ENCODE peak calls at places on chromosomes 2 and 18, in ten cellular contexts. W is stomach, F is vagina, B is spleen, D is GM12891, H is HCT116, R is HL-60, S is endothelial cell of umbilical vein, N is GM23338, Y is upper lobe of left lung. I is an unnamed sample.

GRCh38 chr2:85584354-85584856 is at the start of gene VAMP5:
- DNase-seq in W (peak), F (no peak), B (peak), D (peak), H (no peak), R (no peak), S (peak), N (peak), Y (no peak), I (peak)

GRCh38 chr2:237731663-237732062 is 66.9 kb upstream of the RBM44 start:
- DNase-seq in W (no peak), F (peak), B (no peak), D (no peak), H (peak), R (no peak), S (peak), N (no peak), Y (peak), I (no peak)

GRCh38 chr2:55843096-55843991 is 80.2 kb downstream of the EFEMP1 start:
- DNase-seq in W (peak), F (no peak), B (no peak), D (no peak), H (no peak), R (no peak), S (peak), N (no peak), Y (peak), I (peak)

GRCh38 chr2:170509460-170510193 is 205.5 kb upstream of the SP5 start:
- DNase-seq in W (no peak), F (no peak), B (no peak), D (no peak), H (no peak), R (no peak), S (no peak), N (no peak), Y (no peak), I (no peak)

GRCh38 chr2:62344472-62344871 is 148.6 kb downstream of the B3GNT2 start:
- DNase-seq in W (no peak), F (no peak), B (no peak), D (no peak), H (no peak), R (no peak), S (no peak), N (no peak), Y (no peak), I (no peak)

GRCh38 chr18:69664399-69664798 is 263.7 kb downstream of the DOK6 start:
- DNase-seq in W (no peak), F (no peak), B (no peak), D (no peak), H (no peak), R (no peak), S (no peak), N (no peak), Y (no peak), I (no peak)

GRCh38 chr18:12659904-12660605 is 2.1 kb upstream of the SPIRE1 start:
- DNase-seq in W (peak), F (no peak), B (no peak), D (no peak), H (peak), R (peak), S (peak), N (peak), Y (peak), I (peak)

GRCh38 chr18:22543764-22544163 is 126.0 kb upstream of the CTAGE1 start:
- DNase-seq in W (no peak), F (no peak), B (no peak), D (no peak), H (no peak), R (no peak), S (no peak), N (no peak), Y (no peak), I (no peak)

GRCh38 chr2:36438454-36438977 is 82.9 kb downstream of the CRIM1 start:
- DNase-seq in W (no peak), F (no peak), B (no peak), D (no peak), H (peak), R (no peak), S (peak), N (no peak), Y (no peak), I (no peak)

GRCh38 chr2:54560146-54560881 is 104.2 kb downstream of the SPTBN1 start:
- DNase-seq in W (no peak), F (no peak), B (peak), D (no peak), H (no peak), R (peak), S (peak), N (peak), Y (peak), I (peak)

DNA sequence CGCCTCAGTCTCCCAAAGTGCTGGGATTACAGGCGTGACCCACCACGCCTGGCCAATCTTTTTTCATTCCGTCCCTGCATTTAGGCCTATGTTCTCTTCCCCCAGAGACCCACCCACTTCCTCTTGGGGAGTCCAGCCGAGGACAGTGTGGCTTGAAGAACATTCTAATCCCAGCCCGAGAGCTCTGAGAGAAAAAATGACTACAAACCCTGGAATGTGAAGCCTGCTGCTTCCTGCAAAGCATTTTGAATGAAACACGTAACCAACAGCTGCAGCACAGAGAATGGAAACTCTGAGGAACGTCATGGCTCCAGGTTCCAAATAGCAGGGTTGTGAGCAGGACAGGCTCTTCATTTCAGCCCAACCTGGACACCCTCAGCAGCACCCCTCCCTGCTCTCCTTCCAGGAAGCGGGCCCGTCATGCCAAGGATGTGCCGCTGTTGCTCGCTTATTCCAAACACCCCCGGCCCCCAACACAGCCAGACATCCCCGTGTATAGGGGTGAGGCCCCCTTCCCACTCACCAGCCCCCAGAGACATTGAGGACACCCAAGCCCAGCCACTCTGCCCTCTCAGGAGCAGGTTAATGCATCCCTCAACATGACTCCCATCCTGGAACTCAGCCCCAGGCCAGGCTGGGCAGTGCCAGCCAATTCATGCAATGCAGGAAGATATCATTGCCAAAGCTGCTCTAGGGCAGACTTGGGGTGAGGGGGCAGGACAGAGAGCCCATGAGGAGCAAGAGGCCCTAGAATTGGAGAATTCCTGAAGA is 139.8 kb downstream of the ZFP36L2 start:
- DNase-seq in W (no peak), F (peak), B (no peak), D (no peak), H (peak), R (no peak), S (peak), N (peak), Y (peak), I (peak)
- TF ChIP-seq POLR2AphosphoS5 in W (peak), F (peak), B (peak), D (no peak), H (no peak), R (no peak), S (peak), N (no peak), Y (peak), I (peak)

GRCh38 chr2:214379227-214379626 is 31.6 kb upstream of the VWC2L start:
- DNase-seq in W (no peak), F (no peak), B (no peak), D (no peak), H (no peak), R (no peak), S (no peak), N (no peak), Y (no peak), I (no peak)

GRCh38 chr2:214382229-214382628 is 28.6 kb upstream of the VWC2L start:
- DNase-seq in W (no peak), F (no peak), B (no peak), D (no peak), H (no peak), R (no peak), S (no peak), N (no peak), Y (no peak), I (no peak)

GRCh38 chr2:214376631-214377624 is 33.9 kb upstream of the VWC2L start:
- DNase-seq in W (no peak), F (no peak), B (no peak), D (no peak), H (no peak), R (no peak), S (no peak), N (no peak), Y (no peak), I (no peak)

DNA sequence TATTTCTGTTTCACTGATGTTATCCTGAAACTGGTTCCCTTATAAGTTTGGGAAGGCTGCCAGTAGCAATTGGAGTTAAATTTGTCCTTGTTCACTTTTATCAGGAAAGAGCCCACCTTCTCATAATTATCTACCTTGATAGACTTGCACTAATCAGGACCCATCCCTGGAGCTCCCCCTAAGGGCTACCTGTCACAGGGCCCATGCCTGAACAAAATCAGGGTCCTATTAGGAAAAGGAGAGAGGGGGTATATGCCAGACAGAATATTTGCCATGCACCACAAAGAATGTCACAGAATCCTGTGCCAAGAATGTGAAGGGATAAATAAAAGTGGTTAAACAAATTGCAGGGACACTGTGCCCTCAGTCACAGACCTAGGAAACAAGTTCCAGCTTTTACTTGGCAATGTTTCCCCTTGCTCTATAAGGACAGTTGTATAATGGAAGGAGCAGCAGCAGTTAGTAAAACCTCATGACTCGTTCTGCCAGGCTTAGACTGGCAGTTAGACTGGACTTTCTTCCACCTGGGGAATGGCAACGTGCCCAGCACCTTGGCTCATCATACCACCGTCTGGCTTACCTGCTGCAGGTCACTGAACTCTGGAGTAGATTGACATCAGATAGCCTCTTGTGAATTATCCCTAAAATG is 32.3 kb upstream of the VWC2L start:
- DNase-seq in W (no peak), F (no peak), B (no peak), D (no peak), H (no peak), R (no peak), S (no peak), N (peak), Y (no peak), I (no peak)
- TF ChIP-seq POLR2AphosphoS5 in W (no peak), F (no peak), B (no peak), D (no peak), H (no peak), R (no peak), S (no peak), N (no peak), Y (no peak), I (no peak)

GRCh38 chr18:39969813-39970494 is 1985.1 kb upstream of the PIK3C3 start:
- DNase-seq in W (no peak), F (no peak), B (no peak), D (no peak), H (no peak), R (no peak), S (peak), N (peak), Y (no peak), I (no peak)
- TF ChIP-seq POLR2AphosphoS5 in W (no peak), F (no peak), B (no peak), D (no peak), H (no peak), R (no peak), S (peak), N (no peak), Y (no peak), I (no peak)

GRCh38 chr2:230886641-230887040 is 21.9 kb downstream of the ITM2C start:
- DNase-seq in W (no peak), F (no peak), B (peak), D (no peak), H (no peak), R (no peak), S (no peak), N (peak), Y (no peak), I (no peak)

GRCh38 chr2:230888824-230889400 is 24.2 kb downstream of the ITM2C start:
- DNase-seq in W (no peak), F (no peak), B (peak), D (no peak), H (no peak), R (no peak), S (no peak), N (no peak), Y (no peak), I (no peak)

GRCh38 chr2:230887361-230887760 is 22.6 kb downstream of the ITM2C start:
- DNase-seq in W (no peak), F (no peak), B (no peak), D (no peak), H (no peak), R (no peak), S (no peak), N (no peak), Y (no peak), I (no peak)

GRCh38 chr2:230885467-230886130 is 20.9 kb downstream of the ITM2C start:
- DNase-seq in W (no peak), F (no peak), B (peak), D (peak), H (no peak), R (no peak), S (no peak), N (peak), Y (no peak), I (no peak)

GRCh38 chr2:230886207-230886606 is 21.5 kb downstream of the ITM2C start:
- DNase-seq in W (no peak), F (no peak), B (no peak), D (no peak), H (no peak), R (no peak), S (no peak), N (no peak), Y (no peak), I (no peak)
- TF ChIP-seq POLR2AphosphoS5 in W (no peak), F (no peak), B (no peak), D (no peak), H (no peak), R (no peak), S (no peak), N (no peak), Y (no peak), I (no peak)

GRCh38 chr2:46589381-46589780 is 110.0 kb downstream of the TMEM247 start:
- DNase-seq in W (no peak), F (no peak), B (no peak), D (no peak), H (no peak), R (no peak), S (no peak), N (no peak), Y (no peak), I (no peak)
- TF ChIP-seq POLR2AphosphoS5 in W (no peak), F (peak), B (no peak), D (no peak), H (no peak), R (no peak), S (no peak), N (no peak), Y (no peak), I (no peak)

GRCh38 chr18:57744211-57744694 is 58.9 kb downstream of the ATP8B1 start:
- DNase-seq in W (peak), F (no peak), B (no peak), D (no peak), H (no peak), R (no peak), S (peak), N (no peak), Y (no peak), I (no peak)
- TF ChIP-seq POLR2AphosphoS5 in W (no peak), F (no peak), B (no peak), D (no peak), H (no peak), R (no peak), S (no peak), N (no peak), Y (no peak), I (no peak)

DNA sequence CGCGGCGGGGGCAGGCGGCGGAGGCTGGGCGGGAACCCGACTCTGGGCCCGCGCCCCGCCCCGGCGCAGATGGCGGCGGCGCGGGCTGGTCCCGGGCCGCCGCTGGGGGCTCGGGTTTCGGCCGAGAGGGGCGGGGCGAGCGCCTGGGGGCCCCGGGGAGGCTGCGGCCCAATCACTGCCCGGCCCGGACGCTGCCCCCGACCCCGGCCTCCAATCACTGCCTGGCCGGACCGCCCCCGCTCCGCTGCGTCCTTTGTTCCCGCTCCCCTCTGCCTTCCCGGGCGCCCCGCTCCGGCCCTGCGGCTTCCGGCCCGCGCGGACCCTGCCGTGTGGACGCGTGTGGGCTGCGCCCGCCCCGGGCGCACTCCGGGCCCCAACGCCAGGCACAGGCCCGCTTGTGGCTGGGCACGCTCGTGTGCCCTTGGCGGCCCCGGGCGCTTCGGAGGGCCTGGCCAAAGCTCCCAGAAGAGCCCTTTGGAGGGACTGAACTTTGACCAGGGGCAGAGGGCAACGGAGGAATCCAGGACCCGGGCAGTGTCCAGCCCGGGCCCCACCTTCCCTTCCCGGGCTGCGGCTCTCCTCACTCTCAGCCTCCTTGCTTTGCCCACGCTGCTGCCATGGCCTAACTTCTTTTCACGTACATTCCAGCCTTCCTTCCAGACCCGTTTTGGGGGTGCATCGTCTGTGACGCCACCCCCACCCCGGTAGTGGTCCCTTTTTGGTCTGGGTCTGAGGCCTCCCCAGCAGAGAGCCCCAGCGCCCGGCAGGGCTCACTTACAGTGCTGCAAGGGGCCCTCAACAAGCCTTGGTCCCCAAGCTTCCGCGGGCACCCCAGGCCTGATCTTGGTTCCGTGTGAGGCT is 27.1 kb upstream of the PTMA start:
- DNase-seq in W (peak), F (no peak), B (peak), D (peak), H (no peak), R (peak), S (peak), N (peak), Y (peak), I (peak)
- TF ChIP-seq POLR2AphosphoS5 in W (peak), F (no peak), B (no peak), D (no peak), H (peak), R (peak), S (peak), N (peak), Y (no peak), I (peak)

DNA sequence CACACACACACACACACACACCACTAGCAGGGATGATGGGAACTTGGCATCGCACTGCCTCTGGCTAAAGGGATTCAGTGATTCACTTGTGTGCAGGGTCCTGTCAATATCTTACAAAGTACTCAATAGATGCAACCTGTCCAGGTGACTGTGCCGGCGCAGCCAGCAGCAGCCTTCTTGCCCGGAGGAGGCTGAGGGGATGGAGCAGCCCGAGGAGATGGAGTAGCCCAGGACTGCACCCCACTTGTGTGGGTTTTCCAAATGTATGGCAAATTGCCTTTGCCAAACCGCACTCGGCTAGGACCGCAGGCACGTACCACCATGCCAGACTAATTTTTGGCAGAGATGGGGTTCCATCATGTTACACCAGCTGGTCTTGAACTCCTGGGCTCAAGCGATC is 31.1 kb downstream of the GBX2 start:
- DNase-seq in W (no peak), F (no peak), B (no peak), D (no peak), H (no peak), R (no peak), S (no peak), N (no peak), Y (no peak), I (no peak)
- TF ChIP-seq POLR2AphosphoS5 in W (no peak), F (no peak), B (no peak), D (no peak), H (no peak), R (no peak), S (no peak), N (no peak), Y (no peak), I (no peak)